ENCODE peak calls at places on chromosomes 6 and 20, in four cellular contexts. I, R, Q and J are unnamed samples.

GRCh38 chr6:132298344-132298949 is 102.8 kb downstream of the MOXD1 start:
- DNase-seq in I (peak), R (peak), Q (no peak), J (peak)

GRCh38 chr6:45591306-45591705 is 213.6 kb upstream of the SUPT3H start:
- DNase-seq in I (peak), R (no peak), Q (no peak), J (no peak)

GRCh38 chr6:46269447-46270229 is 98.9 kb upstream of the ENPP5 start:
- DNase-seq in I (no peak), R (no peak), Q (no peak), J (no peak)

GRCh38 chr6:67265996-67266768 is 1368.9 kb upstream of the ADGRB3 start:
- DNase-seq in I (no peak), R (peak), Q (no peak), J (peak)

GRCh38 chr6:13724174-13724573 is 12.5 kb upstream of the RANBP9 start:
- DNase-seq in I (no peak), R (peak), Q (no peak), J (peak)

GRCh38 chr20:25233016-25233772 is 14.7 kb upstream of the PYGB start:
- DNase-seq in I (peak), R (peak), Q (no peak), J (no peak)

GRCh38 chr6:1611322-1611571 is 1.5 kb downstream of the FOXC1 start:
- DNase-seq in I (peak), R (no peak), Q (no peak), J (no peak)

GRCh38 chr6:16698163-16698533 is 63.1 kb downstream of the ATXN1 start:
- DNase-seq in I (no peak), R (no peak), Q (no peak), J (no peak)

GRCh38 chr6:108002365-108003221 is 44.6 kb upstream of the SEC63 start:
- DNase-seq in I (peak), R (peak), Q (no peak), J (peak)

GRCh38 chr6:14638932-14639875 is 521.6 kb downstream of the CD83 start:
- DNase-seq in I (peak), R (peak), Q (peak), J (peak)

GRCh38 chr6:35581633-35582032 is 68.9 kb upstream of the TULP1 start:
- DNase-seq in I (peak), R (no peak), Q (no peak), J (no peak)

GRCh38 chr20:10079964-10080363 is 45.2 kb downstream of the ANKEF1 start:
- DNase-seq in I (peak), R (no peak), Q (no peak), J (peak)

GRCh38 chr20:11443382-11444119 is 474.1 kb upstream of the BTBD3 start:
- DNase-seq in I (no peak), R (peak), Q (peak), J (no peak)

GRCh38 chr20:57627972-57628650 is 7.9 kb upstream of the ZBP1 start:
- DNase-seq in I (peak), R (no peak), Q (no peak), J (no peak)

GRCh38 chr6:142537612-142538478 is 236.0 kb downstream of the ADGRG6 start:
- DNase-seq in I (peak), R (peak), Q (no peak), J (peak)

GRCh38 chr6:132750455-132751248 is 7.1 kb downstream of the VNN2 start:
- DNase-seq in I (no peak), R (no peak), Q (no peak), J (no peak)

GRCh38 chr6:124131259-124131658 is 327.6 kb downstream of the NKAIN2 start:
- DNase-seq in I (no peak), R (no peak), Q (no peak), J (no peak)

GRCh38 chr6:3356824-3357420 is 98.2 kb downstream of the PSMG4 start:
- DNase-seq in I (no peak), R (no peak), Q (no peak), J (peak)

GRCh38 chr6:128532827-128533226 is 12.4 kb upstream of the PTPRK start:
- DNase-seq in I (peak), R (no peak), Q (no peak), J (no peak)

GRCh38 chr6:106513813-106514212 is 115.5 kb downstream of the RTN4IP1 start:
- DNase-seq in I (no peak), R (no peak), Q (no peak), J (no peak)

GRCh38 chr6:167978607-167979006 is 18.9 kb upstream of the KIF25 start:
- DNase-seq in I (no peak), R (peak), Q (no peak), J (no peak)

GRCh38 chr6:133827766-133828165 is 61.1 kb upstream of the TCF21 start:
- DNase-seq in I (no peak), R (no peak), Q (no peak), J (no peak)

GRCh38 chr6:139251377-139252017 is 40.3 kb downstream of the TXLNB start:
- DNase-seq in I (no peak), R (no peak), Q (no peak), J (no peak)

GRCh38 chr6:131250121-131250520 is 114.9 kb downstream of the AKAP7 start:
- DNase-seq in I (peak), R (peak), Q (peak), J (no peak)

GRCh38 chr6:155782320-155782730 is 326.7 kb upstream of the NOX3 start:
- DNase-seq in I (peak), R (no peak), Q (no peak), J (peak)

GRCh38 chr6:13248053-13248452 is 80.3 kb downstream of the TBC1D7 start:
- DNase-seq in I (peak), R (peak), Q (no peak), J (no peak)

GRCh38 chr6:56869346-56869745 is 85.6 kb upstream of the BEND6 start:
- DNase-seq in I (no peak), R (no peak), Q (no peak), J (no peak)

GRCh38 chr20:36399147-36399968 is 93.2 kb downstream of the DLGAP4 start:
- DNase-seq in I (peak), R (peak), Q (peak), J (peak)

GRCh38 chr6:169530762-169531143 is 171.1 kb downstream of the WDR27 start:
- DNase-seq in I (no peak), R (no peak), Q (no peak), J (no peak)

GRCh38 chr20:35305682-35306556 is 13.7 kb upstream of the FAM83C start:
- DNase-seq in I (peak), R (peak), Q (no peak), J (peak)

GRCh38 chr20:25045343-25045712 is 12.6 kb downstream of the ACSS1 start:
- DNase-seq in I (no peak), R (no peak), Q (no peak), J (no peak)

GRCh38 chr6:122389704-122390103 is 9.7 kb upstream of the HSF2 start:
- DNase-seq in I (peak), R (peak), Q (no peak), J (peak)

GRCh38 chr20:43537921-43538854 is 20.6 kb upstream of the SGK2 start:
- DNase-seq in I (peak), R (peak), Q (peak), J (peak)

GRCh38 chr6:131129657-131130545 is 5.4 kb upstream of the AKAP7 start:
- DNase-seq in I (no peak), R (no peak), Q (no peak), J (no peak)

GRCh38 chr6:166862287-166862977 is 93.9 kb downstream of the RNASET2 start:
- DNase-seq in I (no peak), R (peak), Q (peak), J (no peak)

GRCh38 chr20:9912858-9913434 is 74.1 kb upstream of the PAK5 start:
- DNase-seq in I (peak), R (peak), Q (peak), J (peak)

GRCh38 chr20:24100370-24101011 is 111.9 kb upstream of the GGTLC1 start:
- DNase-seq in I (peak), R (peak), Q (peak), J (peak)

GRCh38 chr6:25427549-25427948 is 148.4 kb downstream of the CARMIL1 start:
- DNase-seq in I (no peak), R (no peak), Q (no peak), J (no peak)

GRCh38 chr6:25419879-25420278 is 140.7 kb downstream of the CARMIL1 start:
- DNase-seq in I (no peak), R (peak), Q (no peak), J (no peak)

GRCh38 chr6:25418463-25419052 is 139.4 kb downstream of the CARMIL1 start:
- DNase-seq in I (no peak), R (no peak), Q (no peak), J (no peak)

GRCh38 chr6:25424303-25424702 is 145.1 kb downstream of the CARMIL1 start:
- DNase-seq in I (no peak), R (no peak), Q (no peak), J (no peak)

GRCh38 chr6:25423358-25423757 is 144.2 kb downstream of the CARMIL1 start:
- DNase-seq in I (no peak), R (peak), Q (no peak), J (no peak)
- H2BK5ac ChIP-seq in I (no peak), R (no peak), Q (no peak), J (no peak)

GRCh38 chr6:93104195-93104817 is 315.1 kb downstream of the EPHA7 start:
- DNase-seq in I (no peak), R (no peak), Q (peak), J (no peak)
- H3K4ac ChIP-seq in I (no peak), R (no peak), Q (no peak), J (no peak)

GRCh38 chr6:80637312-80637711 is 530.8 kb downstream of the BCKDHB start:
- DNase-seq in I (peak), R (no peak), Q (no peak), J (no peak)
- H3K18ac ChIP-seq in I (peak), R (peak), Q (no peak), J (no peak)

GRCh38 chr6:38127284-38127683 is 307.8 kb downstream of the ZFAND3 start:
- DNase-seq in I (no peak), R (no peak), Q (no peak), J (no peak)
- H2BK5ac ChIP-seq in I (no peak), R (no peak), Q (no peak), J (no peak)

GRCh38 chr20:63856111-63856511 is 5.2 kb upstream of the ABHD16B start:
- DNase-seq in I (no peak), R (peak), Q (no peak), J (no peak)
- H3K4ac ChIP-seq in I (no peak), R (no peak), Q (peak), J (no peak)

DNA sequence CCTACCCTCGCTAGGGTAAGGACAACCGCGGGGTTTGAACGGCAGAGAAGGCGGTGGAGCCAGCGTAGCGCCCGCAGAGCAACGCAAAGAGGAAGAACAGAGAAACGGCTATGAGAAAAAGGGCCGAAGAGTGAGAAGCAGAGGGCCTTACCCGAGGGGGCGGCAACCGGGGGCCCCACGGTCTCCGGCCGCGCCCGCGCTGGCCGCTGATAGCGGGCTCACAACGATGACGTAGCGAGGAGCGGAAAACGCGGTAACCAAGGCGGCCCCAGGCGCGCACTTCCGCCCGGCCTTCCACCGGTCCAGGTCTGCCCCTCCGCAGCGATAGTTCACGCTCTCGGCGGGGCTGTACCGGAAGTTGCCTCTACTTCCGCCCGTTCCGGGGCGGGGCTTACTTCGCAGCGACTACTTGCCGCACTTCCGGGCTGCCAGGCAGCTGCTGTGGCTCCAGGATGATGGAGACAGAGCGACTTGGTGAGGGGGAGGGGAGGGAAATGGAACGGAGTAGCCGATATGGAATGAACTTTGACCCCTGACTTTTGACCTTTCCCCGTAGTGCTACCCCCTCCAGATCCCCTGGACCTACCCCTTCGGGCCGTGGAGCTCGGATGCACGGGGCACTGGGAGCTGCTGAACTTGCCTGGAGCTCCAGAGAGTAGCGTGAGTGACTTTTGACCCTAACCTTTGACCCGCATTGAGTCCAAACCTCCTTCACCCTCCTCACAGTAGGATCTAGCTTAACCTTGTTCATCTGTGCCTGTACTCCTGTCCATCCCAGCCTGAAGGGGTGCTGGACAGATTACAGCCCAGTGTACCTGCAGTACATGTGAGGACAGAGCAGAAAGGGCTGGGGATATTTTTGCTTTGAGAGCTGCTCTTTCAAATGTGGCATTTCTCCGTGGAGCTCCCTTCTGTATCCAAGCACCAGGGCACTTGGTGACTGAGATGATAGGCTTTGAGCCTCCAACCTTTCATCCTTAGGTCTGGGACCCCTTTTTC is at the start of the genes NELFE and SKIC2:
- DNase-seq in I (peak), R (peak), Q (peak), J (peak)
- H3K18ac ChIP-seq in I (peak), R (no peak), Q (peak), J (peak)